ENCODE peak calls at places on chromosomes 4 and X, in five cellular contexts. A, C, W, N and E are unnamed samples.

GRCh38 chr4:38359113-38359512 is 304.9 kb upstream of the KLF3 start:
- DNase-seq in A (no peak), N (no peak), W (no peak), C (no peak), E (no peak)

GRCh38 chr4:73205482-73205881 is 53.1 kb downstream of the ANKRD17 start:
- DNase-seq in W (no peak), N (no peak), C (no peak), A (no peak), E (no peak)

GRCh38 chrX:79365591-79365990 is 1.5 kb downstream of the ITM2A start:
- DNase-seq in A (no peak), C (no peak), W (no peak), N (no peak), E (no peak)

GRCh38 chrX:42686296-42686695 is 91.7 kb downstream of the PPP1R2C start:
- DNase-seq in A (no peak), N (no peak), C (no peak), W (no peak), E (no peak)

GRCh38 chr4:169485084-169485483 is 127.3 kb downstream of the NEK1 start:
- DNase-seq in C (no peak), N (no peak), A (peak), W (no peak), E (no peak)

GRCh38 chr4:8921465-8921864 is 49.8 kb upstream of the HMX1 start:
- DNase-seq in W (no peak), C (no peak), N (no peak), A (no peak), E (no peak)

GRCh38 chr4:165454426-165454825 is 75.6 kb downstream of the CPE start:
- DNase-seq in W (no peak), C (no peak), A (no peak), N (no peak), E (no peak)

GRCh38 chrX:75156537-75156945 is 458 bp upstream of the ABCB7 start:
- DNase-seq in W (no peak), C (no peak), N (no peak), A (peak), E (no peak)

GRCh38 chr4:118898684-118899138 is 10.1 kb downstream of the SYNPO2 start:
- DNase-seq in C (no peak), A (no peak), W (no peak), N (no peak), E (no peak)

GRCh38 chr4:1459664-1460511 is 53.6 kb upstream of the NKX1-1 start:
- DNase-seq in A (no peak), N (no peak), C (no peak), W (no peak), E (no peak)

GRCh38 chr4:8195841-8196460 is 3.1 kb upstream of the SH3TC1 start:
- DNase-seq in A (no peak), N (no peak), W (no peak), C (no peak), E (no peak)